ENCODE peak calls at places on chromosome 20, in eight cellular contexts. Y, I, K, B, C, F, R and U are unnamed samples.

GRCh38 chr20:11919571-11919970 is 1.9 kb downstream of the BTBD3 start:
- DNase-seq in Y (no peak), I (no peak), K (no peak), B (no peak), C (no peak), F (no peak), R (no peak), U (no peak)

GRCh38 chr20:63794614-63795013 is 36.5 kb downstream of the ZBTB46 start:
- DNase-seq in Y (no peak), I (peak; percentile 33), K (no peak), B (no peak), C (no peak), F (no peak), R (no peak), U (no peak)

GRCh38 chr20:49515588-49515987 is 33.1 kb upstream of the KCNB1 start:
- DNase-seq in Y (no peak), I (no peak), K (no peak), B (no peak), C (no peak), F (no peak), R (no peak), U (no peak)

GRCh38 chr20:62578294-62578897 is 63.9 kb upstream of the SLCO4A1 start:
- DNase-seq in Y (no peak), I (peak; percentile 23), K (no peak), B (no peak), C (no peak), F (no peak), R (no peak), U (no peak)

GRCh38 chr20:845226-845868 is 11.8 kb downstream of the FAM110A start:
- DNase-seq in Y (no peak), I (no peak), K (no peak), B (no peak), C (no peak), F (no peak), R (no peak), U (no peak)

GRCh38 chr20:57589123-57589727 is 28.3 kb downstream of the PCK1 start:
- DNase-seq in Y (no peak), I (no peak), K (no peak), B (no peak), C (no peak), F (no peak), R (no peak), U (no peak)

GRCh38 chr20:10565191-10565921 is 108.4 kb downstream of the JAG1 start:
- DNase-seq in Y (no peak), I (no peak), K (peak; percentile 58), B (no peak), C (peak; percentile 31), F (no peak), R (no peak), U (no peak)

GRCh38 chr20:39468703-39469102 is 506.6 kb downstream of the DHX35 start:
- DNase-seq in Y (no peak), I (peak; percentile 8), K (no peak), B (no peak), C (no peak), F (no peak), R (no peak), U (no peak)

GRCh38 chr20:46350201-46350985 is 42.1 kb upstream of the CDH22 start:
- DNase-seq in Y (no peak), I (peak; percentile 50), K (peak; percentile 95), B (no peak), C (no peak), F (no peak), R (no peak), U (peak; percentile 85)

GRCh38 chr20:53769041-53769440 is 175.4 kb upstream of the ZNF217 start:
- DNase-seq in Y (no peak), I (no peak), K (no peak), B (no peak), C (no peak), F (no peak), R (no peak), U (no peak)

GRCh38 chr20:44618318-44618731 is 33.2 kb downstream of the ADA start:
- DNase-seq in Y (no peak), I (peak; percentile 34), K (no peak), B (no peak), C (peak; percentile 35), F (peak; percentile 65), R (no peak), U (no peak)

GRCh38 chr20:60046436-60046835 is 88.2 kb downstream of the CDH26 start:
- DNase-seq in Y (no peak), I (no peak), K (no peak), B (no peak), C (no peak), F (no peak), R (no peak), U (no peak)

GRCh38 chr20:1631309-1632227 is 11.8 kb upstream of the SIRPB1 start:
- DNase-seq in Y (no peak), I (no peak), K (no peak), B (no peak), C (no peak), F (no peak), R (no peak), U (no peak)

GRCh38 chr20:40811004-40811403 is 122.0 kb upstream of the MAFB start:
- DNase-seq in Y (no peak), I (no peak), K (no peak), B (no peak), C (no peak), F (no peak), R (no peak), U (no peak)

GRCh38 chr20:40813213-40813510 is 124.1 kb upstream of the MAFB start:
- DNase-seq in Y (no peak), I (no peak), K (no peak), B (no peak), C (no peak), F (no peak), R (no peak), U (no peak)

GRCh38 chr20:40810336-40810735 is 121.3 kb upstream of the MAFB start:
- DNase-seq in Y (no peak), I (no peak), K (no peak), B (no peak), C (no peak), F (no peak), R (no peak), U (no peak)

GRCh38 chr20:40812415-40813212 is 123.6 kb upstream of the MAFB start:
- DNase-seq in Y (no peak), I (no peak), K (no peak), B (no peak), C (no peak), F (no peak), R (no peak), U (no peak)

GRCh38 chr20:40811660-40812414 is 122.8 kb upstream of the MAFB start:
- DNase-seq in Y (no peak), I (no peak), K (no peak), B (no peak), C (no peak), F (no peak), R (no peak), U (peak; percentile 18)
- TF ChIP-seq CTCF in Y (no peak), I (peak; percentile 63), K (peak; percentile 26), B (peak; percentile 9), C (no peak), F (no peak), R (no peak), U (peak; percentile 6)

GRCh38 chr20:7736336-7736735 is 203.9 kb downstream of the HAO1 start:
- DNase-seq in Y (no peak), I (no peak), K (no peak), B (no peak), C (no peak), F (no peak), R (no peak), U (no peak)

GRCh38 chr20:7728373-7728772 is 211.9 kb downstream of the HAO1 start:
- DNase-seq in Y (no peak), I (no peak), K (peak; percentile 50), B (no peak), C (no peak), F (no peak), R (no peak), U (no peak)

DNA sequence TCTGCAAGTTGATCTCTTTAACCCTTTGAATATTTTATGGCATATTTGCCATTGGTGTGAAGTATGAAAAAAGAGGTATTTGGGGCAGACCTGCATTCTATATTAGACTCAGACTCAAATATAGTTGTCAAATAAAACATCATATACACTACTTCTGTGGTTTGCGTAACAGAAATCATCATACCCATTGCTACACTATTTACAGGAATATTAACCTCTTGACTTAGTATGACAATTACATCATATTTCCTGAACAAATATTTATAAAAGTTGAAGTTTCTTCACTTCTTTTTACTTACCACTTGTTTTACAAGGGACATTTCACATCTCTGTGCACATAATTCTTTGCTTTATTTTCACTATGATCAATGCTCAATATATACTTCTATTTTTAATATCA is 206.0 kb downstream of the HAO1 start:
- DNase-seq in Y (no peak), I (no peak), K (no peak), B (no peak), C (no peak), F (no peak), R (no peak), U (no peak)
- TF ChIP-seq CTCF in Y (no peak), I (no peak), K (no peak), B (no peak), C (no peak), F (no peak), R (no peak), U (no peak)

DNA sequence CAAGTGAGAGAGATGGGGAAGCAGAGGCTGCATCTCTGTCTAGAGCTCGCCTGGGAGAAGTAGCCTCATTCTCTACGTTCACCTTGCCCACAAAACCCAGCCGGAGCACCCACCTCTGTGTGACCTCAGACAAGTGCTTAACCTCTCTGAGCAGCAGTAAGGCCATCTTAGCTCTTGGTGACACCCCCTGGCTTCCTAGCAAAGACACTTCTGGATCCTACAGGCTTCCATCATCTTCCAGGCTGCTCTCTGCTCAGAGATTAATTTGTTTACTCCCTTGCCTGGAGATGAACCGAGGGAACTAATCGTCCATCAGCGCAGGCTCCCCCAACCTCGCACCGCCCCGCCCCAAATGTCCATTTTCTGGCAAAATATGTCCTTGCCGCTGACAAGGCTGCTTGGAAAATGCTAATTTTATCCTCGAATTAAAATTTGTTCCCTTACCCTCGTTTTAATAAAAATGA is 24.0 kb upstream of the CTNNBL1 start:
- DNase-seq in Y (no peak), I (no peak), K (no peak), B (no peak), C (no peak), F (no peak), R (no peak), U (no peak)
- TF ChIP-seq CTCF in Y (no peak), I (no peak), K (no peak), B (no peak), C (no peak), F (no peak), R (no peak), U (no peak)

DNA sequence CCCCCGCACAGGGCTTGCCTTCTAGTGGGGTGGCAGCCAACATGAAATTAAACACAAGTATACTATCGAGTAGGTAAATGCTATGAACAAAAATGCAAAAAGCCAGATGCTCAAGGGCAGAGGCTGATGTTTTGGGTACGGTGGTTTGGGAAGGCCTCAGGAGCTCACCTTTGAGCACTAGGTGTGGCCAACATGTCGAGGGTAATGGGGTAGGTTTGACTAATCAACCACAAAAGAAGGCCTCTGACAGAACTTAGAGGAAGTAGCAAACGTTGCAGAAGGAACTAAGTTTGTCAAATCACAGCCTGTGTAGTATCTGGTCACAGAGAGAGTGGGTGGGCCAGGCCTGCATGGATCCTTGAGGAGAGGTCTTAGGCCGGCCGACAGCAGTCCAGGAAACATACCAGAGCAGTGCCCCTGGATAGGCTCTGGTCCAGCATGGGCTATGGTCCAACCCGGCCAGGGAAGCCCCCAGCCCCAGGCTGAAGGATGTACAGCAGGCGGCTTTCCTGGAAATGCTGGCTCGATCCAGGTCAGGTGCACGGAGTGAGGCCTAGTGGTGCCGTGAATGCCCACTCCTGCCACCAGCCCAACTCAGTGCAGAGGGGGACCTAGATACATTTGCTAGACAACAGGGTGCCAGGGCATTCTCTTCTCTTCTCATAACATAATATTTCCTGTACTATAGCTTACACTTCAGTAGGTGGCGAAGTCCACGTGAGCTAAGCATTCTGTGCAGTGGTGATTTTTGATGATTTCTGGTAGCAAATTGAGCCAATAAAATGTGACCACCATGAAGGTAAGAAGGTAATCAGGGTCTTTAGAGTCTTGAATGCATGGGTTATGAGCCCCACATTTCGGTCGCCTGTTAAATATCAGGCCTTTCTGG is 56.3 kb upstream of the CD93 start:
- DNase-seq in Y (no peak), I (no peak), K (no peak), B (no peak), C (no peak), F (no peak), R (peak; percentile 28), U (no peak)
- TF ChIP-seq CTCF in Y (no peak), I (no peak), K (no peak), B (no peak), C (no peak), F (no peak), R (no peak), U (no peak)